ENCODE peak calls at places on chromosomes 16 and 17, in ten cellular contexts. L is CD4-positive, alpha-beta T cell; O is SW480; W is effector memory CD4-positive, alpha-beta T cell; I is neural crest cell; N is fibroblast of mammary gland; M is stimulated activated CD4-positive, alpha-beta T cell treated with anti-CD3 and anti-CD28 coated beads, Interleukin-1b, Interleukin-23, amount 100 ng/mL, for 24 hours; E is fibroblast of gingiva; V is iPS-NIHi11; D is NCI-H774. U is an unnamed sample.
A peak's percentile ranks its signal among the peaks of the same experiment; 100 is the strongest.

GRCh38 chr16:26795184-26795583 is 271.5 kb upstream of the C16orf82 start:
- DNase-seq in O (peak; percentile 27), I (peak; percentile 5), V (peak; percentile 62), N (no peak), W (no peak), L (no peak), D (no peak), E (no peak), M (no peak), U (no peak)

GRCh38 chr17:64262422-64263260 is at the start of gene TEX2:
- DNase-seq in W (peak; percentile 60), E (no peak), M (peak; percentile 39), D (peak; percentile 51), I (peak; percentile 25), V (peak; percentile 22), L (peak; percentile 69), O (peak; percentile 67), N (no peak), U (peak; percentile 62)

GRCh38 chr16:53065436-53066165 is 10.8 kb downstream of the CHD9 start:
- DNase-seq in W (no peak), E (no peak), N (peak; percentile 38), O (no peak), V (no peak), L (no peak), I (no peak), D (no peak), M (no peak), U (no peak)

GRCh38 chr16:60452646-60453045 is 1583.6 kb downstream of the CDH8 start:
- DNase-seq in L (no peak), O (no peak), D (no peak), E (no peak), M (no peak), V (no peak), N (no peak), I (no peak), W (no peak), U (no peak)

GRCh38 chr17:29012535-29012934 is 6.7 kb upstream of the SEZ6 start:
- DNase-seq in N (no peak), O (no peak), L (no peak), W (no peak), I (no peak), V (no peak), E (no peak), M (no peak), D (no peak), U (no peak)

GRCh38 chr16:86549076-86549892 is 5.8 kb downstream of the MTHFSD start:
- DNase-seq in N (peak; percentile 50), E (no peak), D (no peak), V (no peak), I (no peak), M (no peak), O (no peak), L (no peak), W (no peak), U (no peak)

GRCh38 chr17:60393840-60394529 is 2.1 kb upstream of the USP32 start:
- DNase-seq in E (no peak), V (no peak), N (no peak), O (no peak), I (no peak), D (no peak), L (no peak), W (no peak), M (no peak), U (no peak)

GRCh38 chr16:85402910-85403692 is 210.0 kb upstream of the GSE1 start:
- DNase-seq in W (no peak), V (peak; percentile 54), N (peak; percentile 48), L (peak; percentile 28), O (no peak), D (no peak), M (no peak), E (no peak), I (no peak), U (no peak)

GRCh38 chr16:30821891-30822290 is 34.9 kb upstream of the ZNF629 start:
- DNase-seq in L (no peak), E (no peak), I (no peak), N (no peak), D (no peak), M (no peak), W (no peak), O (no peak), V (no peak), U (no peak)

GRCh38 chr16:82023206-82023605 is 11.8 kb upstream of the HSD17B2 start:
- DNase-seq in V (no peak), E (no peak), I (no peak), M (no peak), N (no peak), D (no peak), O (no peak), W (no peak), L (no peak), U (no peak)

GRCh38 chr16:10862432-10862831 is 14.6 kb upstream of the CIITA start:
- DNase-seq in L (no peak), I (no peak), D (no peak), W (no peak), E (peak; percentile 78), O (peak; percentile 26), V (no peak), M (no peak), N (peak; percentile 88), U (peak; percentile 39)

GRCh38 chr16:57941016-57941656 is 29.8 kb downstream of the CNGB1 start:
- DNase-seq in L (no peak), E (peak; percentile 47), M (no peak), D (no peak), O (no peak), I (no peak), V (no peak), N (peak; percentile 22), W (no peak), U (no peak)

GRCh38 chr16:67456383-67457140 is 24.4 kb downstream of the ATP6V0D1 start:
- DNase-seq in N (peak; percentile 75), V (peak; percentile 66), L (no peak), D (no peak), O (no peak), M (no peak), E (peak; percentile 64), I (no peak), W (no peak), U (no peak)

GRCh38 chr16:30628628-30629342 is 18.6 kb upstream of the ZNF689 start:
- DNase-seq in V (peak; percentile 79), M (peak; percentile 83), L (peak; percentile 93), E (peak; percentile 56), W (peak; percentile 66), N (peak; percentile 79), O (peak; percentile 72), I (peak; percentile 96), D (peak; percentile 68), U (peak; percentile 68)

GRCh38 chr17:47727704-47728036 is 5.4 kb upstream of the TBX21 start:
- DNase-seq in M (no peak), E (no peak), D (no peak), L (no peak), W (no peak), N (no peak), I (no peak), O (no peak), V (no peak), U (no peak)

GRCh38 chr17:33716937-33717336 is 423.8 kb upstream of the ASIC2 start:
- DNase-seq in I (no peak), L (no peak), N (no peak), M (no peak), O (no peak), V (no peak), D (no peak), E (no peak), W (no peak), U (no peak)

GRCh38 chr16:998211-998610 is 16.6 kb downstream of the SOX8 start:
- DNase-seq in O (no peak), L (no peak), M (no peak), V (no peak), E (no peak), N (no peak), I (no peak), D (no peak), W (no peak), U (no peak)